ENCODE peak calls at places on chromosomes 11 and 22, in six cellular contexts. W, R, I, N, J and U are unnamed samples.

GRCh38 chr11:33713162-33713913 is 12.7 kb upstream of the C11orf91 start:
- DNase-seq in W (no peak), N (no peak), R (no peak), J (no peak), I (no peak), U (peak; percentile 35)

GRCh38 chr11:47413908-47414684 is 5.7 kb downstream of the SLC39A13 start:
- DNase-seq in W (no peak), I (no peak), R (no peak), J (no peak), N (no peak), U (no peak)

GRCh38 chr11:99244613-99245012 is 223.9 kb downstream of the CNTN5 start:
- DNase-seq in J (no peak), N (no peak), I (no peak), W (no peak), R (no peak), U (no peak)

GRCh38 chr11:109302591-109303334 is 119.2 kb upstream of the C11orf87 start:
- DNase-seq in J (no peak), W (no peak), I (no peak), R (no peak), N (no peak), U (no peak)

GRCh38 chr11:2348986-2349385 is 28.1 kb upstream of the CD81 start:
- DNase-seq in W (no peak), N (no peak), R (no peak), I (no peak), J (no peak), U (no peak)

GRCh38 chr11:2265396-2265795 is 5.0 kb downstream of the ASCL2 start:
- DNase-seq in I (peak; percentile 59), N (peak; percentile 24), W (no peak), R (no peak), J (peak; percentile 77), U (peak; percentile 44)

GRCh38 chr11:91248199-91248807 is 976.3 kb upstream of the FAT3 start:
- DNase-seq in R (peak; percentile 51), W (peak; percentile 23), N (no peak), J (no peak), I (no peak), U (peak; percentile 46)

GRCh38 chr11:14317659-14318325 is 41.2 kb downstream of the RRAS2 start:
- DNase-seq in N (no peak), J (no peak), R (no peak), I (no peak), W (no peak), U (no peak)

GRCh38 chr11:69874178-69874983 is 55.2 kb upstream of the FGF3 start:
- DNase-seq in N (no peak), J (no peak), W (no peak), I (no peak), R (no peak), U (no peak)

GRCh38 chr11:22042081-22042480 is 150.8 kb upstream of the ANO5 start:
- DNase-seq in I (no peak), J (no peak), W (no peak), R (no peak), N (no peak), U (no peak)

GRCh38 chr22:20086763-20087162 is 6.7 kb downstream of the DGCR8 start:
- DNase-seq in W (no peak), J (no peak), N (peak; percentile 2), I (no peak), R (no peak), U (no peak)

GRCh38 chr22:37467556-37467955 is 18.6 kb downstream of the MFNG start:
- DNase-seq in R (no peak), N (no peak), I (no peak), W (no peak), J (no peak), U (no peak)

GRCh38 chr11:6269994-6270393 is 10.4 kb downstream of the CCKBR start:
- DNase-seq in R (no peak), J (no peak), W (no peak), N (peak; percentile 23), I (no peak), U (no peak)

GRCh38 chr11:64441127-64441526 is 82.2 kb downstream of the RPS6KA4 start:
- DNase-seq in J (no peak), W (no peak), R (no peak), N (no peak), I (no peak), U (no peak)

GRCh38 chr11:94793822-94794221 is 25.7 kb downstream of the AMOTL1 start:
- DNase-seq in W (no peak), I (no peak), N (no peak), R (no peak), J (no peak), U (no peak)

GRCh38 chr11:120032766-120033390 is 105.0 kb downstream of the TRIM29 start:
- DNase-seq in J (no peak), R (no peak), W (no peak), I (no peak), N (no peak), U (no peak)

GRCh38 chr11:64642876-64643257 is 51.8 kb downstream of the SLC22A12 start:
- DNase-seq in J (no peak), R (no peak), I (no peak), N (no peak), W (no peak), U (no peak)

GRCh38 chr11:26199341-26199740 is 132.6 kb upstream of the ANO3 start:
- DNase-seq in I (no peak), J (no peak), R (no peak), W (no peak), N (no peak), U (no peak)

GRCh38 chr11:74057251-74058151 is 48.6 kb upstream of the UCP3 start:
- DNase-seq in N (no peak), R (no peak), W (no peak), J (no peak), I (no peak), U (no peak)

GRCh38 chr11:12386745-12387144 is 9.4 kb downstream of the PARVA start:
- DNase-seq in R (no peak), I (no peak), W (no peak), N (no peak), J (no peak), U (no peak)

GRCh38 chr11:128599729-128600128 is 12.4 kb upstream of the ETS1 start:
- DNase-seq in N (no peak), R (no peak), J (no peak), I (no peak), W (no peak), U (no peak)